ENCODE peak calls at places on chromosomes 11 and 22, in five cellular contexts. P is aorta; A is central memory CD4-positive, alpha-beta T cell; I is iPS DF 6.9; D is NCI-H1105 treated with DMSO at 0.1 percent for 48 hours. S is an unnamed sample.

GRCh38 chr11:130611791-130612251 is 163.4 kb downstream of the ADAMTS15 start:
- DNase-seq in P (no peak), A (no peak), I (no peak), D (no peak), S (no peak)

GRCh38 chr11:122173587-122173986 is 57.6 kb upstream of the BLID start:
- DNase-seq in P (no peak), A (no peak), I (no peak), D (no peak), S (no peak)

GRCh38 chr22:22713416-22713815 is 69.0 kb downstream of the GGTLC2 start:
- DNase-seq in P (no peak), A (no peak), I (no peak), D (no peak), S (no peak)

GRCh38 chr11:127890026-127890611 is 697.2 kb downstream of the ETS1 start:
- DNase-seq in P (no peak), A (no peak), I (no peak), D (no peak), S (no peak)

GRCh38 chr11:128688896-128689546 is 4.9 kb upstream of the FLI1 start:
- DNase-seq in P (no peak), A (no peak), I (no peak), D (no peak), S (no peak)

GRCh38 chr22:41589601-41590365 is at the start of gene PMM1:
- DNase-seq in P (peak), A (peak), I (peak), D (peak), S (peak)

GRCh38 chr11:28383471-28383870 is 275.3 kb downstream of the METTL15 start:
- DNase-seq in P (no peak), A (no peak), I (no peak), D (no peak), S (no peak)

GRCh38 chr11:103870821-103871309 is 165.6 kb upstream of the DDI1 start:
- DNase-seq in P (peak), A (no peak), I (no peak), D (no peak), S (no peak)

GRCh38 chr11:100964400-100964799 is 165.2 kb downstream of the PGR start:
- DNase-seq in P (no peak), A (no peak), I (no peak), D (no peak), S (no peak)

GRCh38 chr11:65181569-65182257 is at the start of gene CAPN1:
- DNase-seq in P (peak), A (peak), I (peak), D (peak), S (peak)

GRCh38 chr11:62542750-62543567 is 3.6 kb downstream of the AHNAK start:
- DNase-seq in P (peak), A (peak), I (no peak), D (peak), S (peak)

GRCh38 chr22:42901790-42902508 is 44.9 kb upstream of the ARFGAP3 start:
- DNase-seq in P (no peak), A (no peak), I (no peak), D (no peak), S (no peak)

GRCh38 chr11:86802601-86803051 is 2.3 kb downstream of the PRSS23 start:
- DNase-seq in P (no peak), A (no peak), I (no peak), D (peak), S (no peak)

GRCh38 chr11:22734628-22735345 is 68.4 kb downstream of the GAS2 start:
- DNase-seq in P (no peak), A (no peak), I (no peak), D (no peak), S (no peak)

GRCh38 chr11:78189851-78190250 is 1.1 kb downstream of the USP35 start:
- DNase-seq in P (peak), A (no peak), I (no peak), D (no peak), S (no peak)

GRCh38 chr11:18012314-18012905 is 437 bp downstream of the SERGEF start:
- DNase-seq in P (no peak), A (no peak), I (no peak), D (peak), S (peak)

GRCh38 chr22:17748555-17749353 is 25.5 kb downstream of the BID start:
- DNase-seq in P (no peak), A (no peak), I (peak), D (no peak), S (no peak)

GRCh38 chr11:86066033-86066432 is 2.9 kb downstream of the PICALM start:
- DNase-seq in P (no peak), A (no peak), I (no peak), D (no peak), S (no peak)

GRCh38 chr11:29914203-29914930 is 102.5 kb downstream of the KCNA4 start:
- DNase-seq in P (no peak), A (no peak), I (no peak), D (no peak), S (no peak)

GRCh38 chr11:60455531-60456042 is at the start of gene MS4A1:
- DNase-seq in P (no peak), A (no peak), I (no peak), D (no peak), S (no peak)